ENCODE peak calls at places on chromosomes 12 and 14, in four cellular contexts. One of them, this sample, is unnamed.

GRCh38 chr14:96559571-96559970 is 57.4 kb downstream of the PAPOLA start:
- DNase-seq in endothelial cell of umbilical vein: peak; percentile 55
- DNase-seq in transverse colon: no peak
- DNase-seq in Peyer's patch: no peak
- DNase-seq in this sample: no peak

GRCh38 chr14:23300687-23301223 is 1.9 kb downstream of the PPP1R3E start:
- DNase-seq in endothelial cell of umbilical vein: peak; percentile 35
- DNase-seq in transverse colon: peak; percentile 51
- DNase-seq in Peyer's patch: peak; percentile 73
- DNase-seq in this sample: no peak

GRCh38 chr14:21136024-21136423 is 19.8 kb downstream of the OR5AU1 start:
- DNase-seq in endothelial cell of umbilical vein: peak; percentile 21
- DNase-seq in transverse colon: no peak
- DNase-seq in Peyer's patch: no peak
- DNase-seq in this sample: no peak

GRCh38 chr12:102454808-102455760 is 25.3 kb downstream of the IGF1 start:
- DNase-seq in endothelial cell of umbilical vein: no peak
- DNase-seq in transverse colon: peak; percentile 19
- DNase-seq in Peyer's patch: no peak
- DNase-seq in this sample: no peak

GRCh38 chr12:3313655-3314305 is 177.2 kb upstream of the PRMT8 start:
- DNase-seq in endothelial cell of umbilical vein: peak; percentile 20
- DNase-seq in transverse colon: no peak
- DNase-seq in Peyer's patch: no peak
- DNase-seq in this sample: no peak

GRCh38 chr14:86057018-86057667 is 527.2 kb downstream of the FLRT2 start:
- DNase-seq in endothelial cell of umbilical vein: peak; percentile 36
- DNase-seq in transverse colon: no peak
- DNase-seq in Peyer's patch: no peak
- DNase-seq in this sample: no peak

GRCh38 chr12:25675808-25676207 is 122.7 kb upstream of the LMNTD1 start:
- DNase-seq in endothelial cell of umbilical vein: no peak
- DNase-seq in transverse colon: no peak
- DNase-seq in Peyer's patch: no peak
- DNase-seq in this sample: no peak

GRCh38 chr14:94110552-94111181 is at the start of gene IFI27:
- DNase-seq in endothelial cell of umbilical vein: peak; percentile 62
- DNase-seq in transverse colon: peak; percentile 81
- DNase-seq in Peyer's patch: peak; percentile 62
- DNase-seq in this sample: peak; percentile 79

GRCh38 chr12:66879392-66879791 is 200.5 kb upstream of the GRIP1 start:
- DNase-seq in endothelial cell of umbilical vein: no peak
- DNase-seq in transverse colon: no peak
- DNase-seq in Peyer's patch: no peak
- DNase-seq in this sample: no peak

GRCh38 chr12:92021665-92022033 is 124.0 kb downstream of the BTG1 start:
- DNase-seq in endothelial cell of umbilical vein: no peak
- DNase-seq in transverse colon: no peak
- DNase-seq in Peyer's patch: no peak
- DNase-seq in this sample: no peak

GRCh38 chr12:132218915-132219314 is 74.7 kb downstream of the NOC4L start:
- DNase-seq in endothelial cell of umbilical vein: peak; percentile 19
- DNase-seq in transverse colon: no peak
- DNase-seq in Peyer's patch: no peak
- DNase-seq in this sample: no peak

GRCh38 chr12:10722905-10723866 is at the start of gene YBX3:
- DNase-seq in endothelial cell of umbilical vein: peak; percentile 84
- DNase-seq in transverse colon: peak; percentile 88
- DNase-seq in Peyer's patch: peak; percentile 85
- DNase-seq in this sample: peak; percentile 87

GRCh38 chr12:133181238-133181959 is at the start of gene ZNF268:
- DNase-seq in endothelial cell of umbilical vein: peak; percentile 91
- DNase-seq in transverse colon: peak; percentile 94
- DNase-seq in Peyer's patch: peak; percentile 92
- DNase-seq in this sample: peak; percentile 94

GRCh38 chr12:10363665-10363921 is 26.2 kb downstream of the KLRK1 start:
- DNase-seq in endothelial cell of umbilical vein: no peak
- DNase-seq in transverse colon: no peak
- DNase-seq in Peyer's patch: no peak
- DNase-seq in this sample: no peak

GRCh38 chr12:92608418-92609091 is 94.2 kb upstream of the PLEKHG7 start:
- DNase-seq in endothelial cell of umbilical vein: peak; percentile 62
- DNase-seq in transverse colon: no peak
- DNase-seq in Peyer's patch: no peak
- DNase-seq in this sample: no peak

GRCh38 chr14:32711103-32711680 is 227.5 kb upstream of the NPAS3 start:
- DNase-seq in endothelial cell of umbilical vein: peak; percentile 51
- DNase-seq in transverse colon: no peak
- DNase-seq in Peyer's patch: no peak
- DNase-seq in this sample: no peak

GRCh38 chr14:22900088-22900799 is 17.2 kb downstream of the REM2 start:
- DNase-seq in endothelial cell of umbilical vein: peak; percentile 70
- DNase-seq in transverse colon: peak; percentile 44
- DNase-seq in Peyer's patch: peak; percentile 67
- DNase-seq in this sample: no peak

GRCh38 chr12:55829967-55830600 is 697 bp upstream of the DNAJC14 start:
- DNase-seq in endothelial cell of umbilical vein: peak; percentile 70
- DNase-seq in transverse colon: peak; percentile 64
- DNase-seq in Peyer's patch: no peak
- DNase-seq in this sample: peak; percentile 58

GRCh38 chr12:53956251-53956887 is 1.7 kb downstream of the HOXC12 start:
- DNase-seq in endothelial cell of umbilical vein: no peak
- DNase-seq in transverse colon: no peak
- DNase-seq in Peyer's patch: no peak
- DNase-seq in this sample: no peak

GRCh38 chr14:103220982-103221641 is 97.9 kb downstream of the TNFAIP2 start:
- DNase-seq in endothelial cell of umbilical vein: no peak
- DNase-seq in transverse colon: no peak
- DNase-seq in Peyer's patch: no peak
- DNase-seq in this sample: no peak

GRCh38 chr14:92316937-92317336 is 6.0 kb upstream of the SLC24A4 start:
- DNase-seq in endothelial cell of umbilical vein: no peak
- DNase-seq in transverse colon: no peak
- DNase-seq in Peyer's patch: no peak
- DNase-seq in this sample: no peak

GRCh38 chr12:5022465-5023061 is 21.1 kb upstream of the KCNA5 start:
- DNase-seq in endothelial cell of umbilical vein: peak; percentile 36
- DNase-seq in transverse colon: peak; percentile 36
- DNase-seq in Peyer's patch: peak; percentile 70
- DNase-seq in this sample: peak; percentile 44

GRCh38 chr14:23557521-23557920 is 1.4 kb downstream of the THTPA start:
- DNase-seq in endothelial cell of umbilical vein: no peak
- DNase-seq in transverse colon: no peak
- DNase-seq in Peyer's patch: no peak
- DNase-seq in this sample: no peak

GRCh38 chr12:4273651-4274395 is at the start of gene CCND2:
- DNase-seq in endothelial cell of umbilical vein: peak; percentile 19
- DNase-seq in transverse colon: peak; percentile 93
- DNase-seq in Peyer's patch: peak; percentile 88
- DNase-seq in this sample: peak; percentile 67

GRCh38 chr12:93772003-93772402 is 94.8 kb downstream of the CRADD start:
- DNase-seq in endothelial cell of umbilical vein: no peak
- DNase-seq in transverse colon: no peak
- DNase-seq in Peyer's patch: no peak
- DNase-seq in this sample: no peak

GRCh38 chr12:108627134-108627920 is 6.4 kb downstream of the SELPLG start:
- DNase-seq in endothelial cell of umbilical vein: no peak
- DNase-seq in transverse colon: no peak
- DNase-seq in Peyer's patch: peak; percentile 24
- DNase-seq in this sample: no peak
- H3K27ac ChIP-seq in endothelial cell of umbilical vein: no peak overlapping the region
- H3K27ac ChIP-seq in transverse colon: no peak overlapping the region
- H3K27ac ChIP-seq in Peyer's patch: no peak overlapping the region
- H3K27ac ChIP-seq in this sample: peak overlapping the region; percentile 79

GRCh38 chr12:124715121-124715990 is 147.9 kb upstream of the NCOR2 start:
- DNase-seq in endothelial cell of umbilical vein: no peak
- DNase-seq in transverse colon: peak; percentile 37
- DNase-seq in Peyer's patch: no peak
- DNase-seq in this sample: peak; percentile 49

GRCh38 chr12:124713041-124713435 is 145.6 kb upstream of the NCOR2 start:
- DNase-seq in endothelial cell of umbilical vein: peak; percentile 56
- DNase-seq in transverse colon: peak; percentile 38
- DNase-seq in Peyer's patch: no peak
- DNase-seq in this sample: peak; percentile 57

GRCh38 chr12:124716208-124717141 is 147.2 kb downstream of the SCARB1 start:
- DNase-seq in endothelial cell of umbilical vein: no peak
- DNase-seq in transverse colon: no peak
- DNase-seq in Peyer's patch: no peak
- DNase-seq in this sample: peak; percentile 55

GRCh38 chr12:124709722-124710656 is 142.6 kb upstream of the NCOR2 start:
- DNase-seq in endothelial cell of umbilical vein: no peak
- DNase-seq in transverse colon: no peak
- DNase-seq in Peyer's patch: no peak
- DNase-seq in this sample: no peak

GRCh38 chr12:124713436-124714082 is 146.1 kb upstream of the NCOR2 start:
- DNase-seq in endothelial cell of umbilical vein: peak; percentile 96
- DNase-seq in transverse colon: no peak
- DNase-seq in Peyer's patch: no peak
- DNase-seq in this sample: peak; percentile 36
- TF ChIP-seq POLR2A in endothelial cell of umbilical vein: peak; percentile 35
- TF ChIP-seq POLR2A in transverse colon: no peak
- TF ChIP-seq POLR2A in Peyer's patch: no peak
- TF ChIP-seq POLR2A in this sample: no peak

GRCh38 chr12:14936224-14936861 is 2.0 kb downstream of the ERP27 start:
- DNase-seq in endothelial cell of umbilical vein: no peak
- DNase-seq in transverse colon: no peak
- DNase-seq in Peyer's patch: no peak
- DNase-seq in this sample: no peak

GRCh38 chr12:14935031-14935430 is 3.3 kb downstream of the ERP27 start:
- DNase-seq in endothelial cell of umbilical vein: no peak
- DNase-seq in transverse colon: no peak
- DNase-seq in Peyer's patch: no peak
- DNase-seq in this sample: no peak

GRCh38 chr12:14937014-14937413 is 1.3 kb downstream of the ERP27 start:
- DNase-seq in endothelial cell of umbilical vein: no peak
- DNase-seq in transverse colon: no peak
- DNase-seq in Peyer's patch: no peak
- DNase-seq in this sample: no peak

GRCh38 chr12:14938301-14938700 is at the start of gene ERP27:
- DNase-seq in endothelial cell of umbilical vein: no peak
- DNase-seq in transverse colon: no peak
- DNase-seq in Peyer's patch: no peak
- DNase-seq in this sample: no peak

DNA sequence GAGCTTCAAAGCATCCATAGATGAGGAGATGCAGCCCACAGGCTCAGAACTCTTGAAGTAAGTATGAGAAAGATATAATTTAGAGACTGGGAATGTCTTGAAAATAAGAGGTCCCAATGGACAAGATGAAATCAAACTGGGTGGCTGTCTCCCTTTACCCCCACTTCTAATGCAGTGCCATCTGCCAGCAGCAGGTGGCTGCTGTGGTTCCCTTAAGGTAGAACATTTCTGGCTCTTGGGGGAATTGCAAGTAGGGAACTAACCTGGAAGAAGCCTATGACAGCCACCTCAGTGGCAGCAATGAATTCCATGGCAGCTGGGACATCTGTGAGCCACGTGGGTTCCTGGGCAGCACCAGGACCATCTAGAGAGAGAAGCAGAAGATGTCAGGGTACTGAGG is 648 bp downstream of the ERP27 start:
- DNase-seq in endothelial cell of umbilical vein: no peak
- DNase-seq in transverse colon: no peak
- DNase-seq in Peyer's patch: no peak
- DNase-seq in this sample: no peak
- TF ChIP-seq CTCF in endothelial cell of umbilical vein: no peak
- TF ChIP-seq CTCF in transverse colon: no peak
- TF ChIP-seq CTCF in Peyer's patch: no peak
- TF ChIP-seq CTCF in this sample: no peak

GRCh38 chr14:105023791-105024480 is 3.1 kb upstream of the CDCA4 start:
- DNase-seq in endothelial cell of umbilical vein: no peak
- DNase-seq in transverse colon: no peak
- DNase-seq in Peyer's patch: no peak
- DNase-seq in this sample: no peak
- H3K27ac ChIP-seq in endothelial cell of umbilical vein: peak overlapping the region; percentile 70
- H3K27ac ChIP-seq in transverse colon: no peak overlapping the region
- H3K27ac ChIP-seq in Peyer's patch: no peak overlapping the region
- H3K27ac ChIP-seq in this sample: no peak overlapping the region

DNA sequence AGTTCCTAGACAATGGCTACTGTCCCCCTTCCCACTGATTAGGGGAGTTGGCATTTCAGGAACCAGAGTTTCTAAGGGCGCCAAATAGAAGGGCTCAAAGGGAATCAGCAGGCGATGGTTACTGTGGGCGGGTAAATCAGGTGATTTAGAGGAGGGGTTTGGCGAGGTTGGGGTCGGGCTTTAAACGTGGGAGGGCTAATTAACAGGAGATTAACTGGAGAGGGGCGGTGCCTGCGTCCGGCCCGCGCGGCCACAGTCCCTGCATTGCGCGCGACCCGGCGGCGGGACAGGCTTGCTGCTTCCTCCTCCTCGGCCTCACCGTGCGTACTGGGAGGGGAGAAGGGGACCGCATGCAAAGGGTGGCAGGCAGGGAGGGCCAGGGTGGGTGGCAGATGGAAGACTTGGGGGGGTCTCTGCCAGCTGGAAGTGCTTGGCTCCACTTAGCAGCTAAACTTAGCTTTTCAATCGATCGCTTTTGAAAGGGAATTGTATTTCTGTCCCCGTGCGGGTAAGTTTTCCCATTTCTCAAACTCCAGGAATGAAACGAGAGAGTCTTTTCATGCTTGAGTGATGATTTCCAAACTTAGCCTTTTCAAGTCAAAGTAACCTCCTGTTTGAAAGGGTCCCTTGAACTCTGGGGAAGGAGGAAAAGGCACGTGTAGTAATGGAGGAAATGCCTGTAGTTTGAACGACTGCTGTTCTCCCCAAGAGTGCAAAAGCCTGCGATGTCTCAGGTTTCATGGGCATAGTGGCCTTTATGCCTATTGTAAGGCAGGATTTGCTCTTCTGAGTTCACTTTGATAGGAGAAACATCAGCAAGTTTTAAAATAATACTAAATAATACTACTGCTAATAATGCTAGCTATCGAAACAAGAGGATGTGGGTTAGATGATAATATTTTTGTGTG is at the start of gene MGST1:
- DNase-seq in endothelial cell of umbilical vein: peak; percentile 67
- DNase-seq in transverse colon: peak; percentile 77
- DNase-seq in Peyer's patch: peak; percentile 84
- DNase-seq in this sample: peak; percentile 79
- TF ChIP-seq POLR2A in endothelial cell of umbilical vein: peak; percentile 78
- TF ChIP-seq POLR2A in transverse colon: peak; percentile 86
- TF ChIP-seq POLR2A in Peyer's patch: peak; percentile 75
- TF ChIP-seq POLR2A in this sample: no peak

GRCh38 chr12:38544357-38545066 is 227.9 kb downstream of the ALG10B start:
- DNase-seq in endothelial cell of umbilical vein: no peak
- DNase-seq in transverse colon: no peak
- DNase-seq in Peyer's patch: no peak
- DNase-seq in this sample: no peak
- TF ChIP-seq CTCF in endothelial cell of umbilical vein: no peak
- TF ChIP-seq CTCF in transverse colon: no peak
- TF ChIP-seq CTCF in Peyer's patch: no peak
- TF ChIP-seq CTCF in this sample: no peak

This sample was measured in stomach.